ENCODE peak calls at places on chromosomes 3 and 15, in four cellular contexts. J is AG09319, Y is WTC11, O is upper lobe of left lung. W is an unnamed sample.
A peak's percentile ranks its signal among the peaks of the same experiment; 100 is the strongest.

GRCh38 chr3:129403450-129403849 is 25.0 kb downstream of the EFCAB12 start:
- DNase-seq in J (no peak), Y (no peak), O (no peak), W (no peak)

GRCh38 chr3:14728113-14728512 is 53.2 kb downstream of the C3orf20 start:
- DNase-seq in J (no peak), Y (no peak), O (no peak), W (no peak)

GRCh38 chr15:25887870-25888269 is 24.7 kb upstream of the ATP10A start:
- DNase-seq in J (no peak), Y (no peak), O (no peak), W (no peak)

GRCh38 chr15:99721104-99721778 is 12.0 kb downstream of the LYSMD4 start:
- DNase-seq in J (no peak), Y (no peak), O (peak; percentile 54), W (no peak)

GRCh38 chr3:113140876-113141275 is 70.5 kb upstream of the BOC start:
- DNase-seq in J (no peak), Y (no peak), O (no peak), W (no peak)

GRCh38 chr3:63855333-63855940 is 8.2 kb downstream of the THOC7 start:
- DNase-seq in J (no peak), Y (no peak), O (no peak), W (no peak)

GRCh38 chr3:133135303-133135702 is 97.1 kb downstream of the TMEM108 start:
- DNase-seq in J (no peak), Y (no peak), O (no peak), W (no peak)

GRCh38 chr15:79394231-79394630 is 37.9 kb upstream of the MINAR1 start:
- DNase-seq in J (peak; percentile 10), Y (no peak), O (no peak), W (no peak)

GRCh38 chr3:61761694-61762430 is 200.5 kb downstream of the PTPRG start:
- DNase-seq in J (no peak), Y (no peak), O (no peak), W (no peak)

GRCh38 chr15:64305261-64305660 is 50.7 kb downstream of the CSNK1G1 start:
- DNase-seq in J (no peak), Y (no peak), O (no peak), W (no peak)

GRCh38 chr15:81814882-81815455 is 230.8 kb downstream of the MEX3B start:
- DNase-seq in J (no peak), Y (no peak), O (no peak), W (no peak)

GRCh38 chr15:81809543-81809942 is 236.3 kb downstream of the MEX3B start:
- DNase-seq in J (no peak), Y (peak; percentile 41), O (no peak), W (no peak)

DNA sequence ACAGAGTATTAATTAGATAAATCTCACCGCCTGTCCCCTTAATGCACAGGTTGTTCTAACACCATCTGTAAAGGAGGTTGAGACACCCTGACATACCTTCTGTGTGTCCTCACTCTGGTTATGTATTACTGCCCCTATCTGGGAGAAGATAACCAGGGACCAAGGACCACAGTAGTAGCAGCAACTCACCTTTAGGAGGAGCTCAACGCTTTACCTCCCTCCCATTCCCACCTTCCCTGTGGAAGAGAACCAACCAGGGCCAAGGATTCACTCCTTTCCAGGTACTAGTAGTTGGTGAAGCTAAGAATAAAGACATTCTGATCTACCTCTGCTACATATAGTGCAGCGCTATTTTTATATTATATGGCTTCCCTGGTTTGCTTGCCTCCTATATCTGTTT is 232.6 kb downstream of the MEX3B start:
- DNase-seq in J (no peak), Y (peak; percentile 26), O (no peak), W (no peak)
- TF ChIP-seq CTCF in J (no peak), Y (peak; percentile 8), O (no peak), W (no peak)

GRCh38 chr3:171169443-171169842 is 142.9 kb upstream of the SLC2A2 start:
- DNase-seq in J (no peak), Y (no peak), O (no peak), W (no peak)

GRCh38 chr3:171168551-171168950 is 142.0 kb upstream of the SLC2A2 start:
- DNase-seq in J (no peak), Y (no peak), O (no peak), W (no peak)

GRCh38 chr3:171169866-171170265 is 143.3 kb upstream of the SLC2A2 start:
- DNase-seq in J (no peak), Y (no peak), O (no peak), W (no peak)

GRCh38 chr3:171173732-171174131 is 147.2 kb upstream of the SLC2A2 start:
- DNase-seq in J (no peak), Y (peak; percentile 21), O (peak; percentile 49), W (no peak)

GRCh38 chr3:171172070-171172469 is 145.6 kb upstream of the SLC2A2 start:
- DNase-seq in J (no peak), Y (peak; percentile 38), O (no peak), W (no peak)
- TF ChIP-seq CTCF in J (no peak), Y (peak; percentile 53), O (no peak), W (no peak)

GRCh38 chr15:94070341-94071275 is 160.8 kb upstream of the MCTP2 start:
- DNase-seq in J (no peak), Y (peak; percentile 11), O (peak; percentile 59), W (no peak)
- TF ChIP-seq CTCF in J (no peak), Y (no peak), O (no peak), W (no peak)

DNA sequence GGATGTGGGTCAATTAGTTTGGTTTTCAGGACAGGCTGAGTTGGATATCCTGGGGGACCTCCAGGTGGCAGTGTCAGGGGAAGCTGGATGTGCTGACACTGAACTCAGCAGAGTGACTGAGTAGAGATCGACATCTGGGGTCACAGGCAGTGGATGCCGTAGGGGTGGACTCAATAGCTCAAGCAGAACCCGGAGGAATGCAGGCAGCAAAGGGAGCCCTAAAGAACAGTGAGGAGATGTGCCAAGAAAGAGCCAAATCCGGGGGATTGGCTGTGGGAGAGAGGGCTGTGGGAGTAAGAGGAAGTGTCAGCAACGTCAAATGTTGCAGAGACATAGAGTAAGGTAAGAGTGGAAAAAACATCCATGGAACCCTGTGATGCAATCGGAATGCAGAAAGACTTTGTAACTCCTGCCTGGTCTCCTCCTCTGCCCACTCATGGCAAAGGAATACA is 11.6 kb downstream of the CCR5AS start:
- DNase-seq in J (no peak), Y (peak; percentile 22), O (peak; percentile 37), W (no peak)
- TF ChIP-seq CTCF in J (no peak), Y (no peak), O (no peak), W (no peak)

GRCh38 chr15:58271410-58271809 is 133.2 kb downstream of the AQP9 start:
- DNase-seq in J (no peak), Y (no peak), O (no peak), W (no peak)

GRCh38 chr15:58269455-58270414 is 131.6 kb downstream of the AQP9 start:
- DNase-seq in J (peak; percentile 25), Y (peak; percentile 44), O (no peak), W (no peak)

GRCh38 chr15:58275785-58276184 is 137.6 kb downstream of the AQP9 start:
- DNase-seq in J (no peak), Y (no peak), O (no peak), W (no peak)

GRCh38 chr15:58274885-58275284 is 136.7 kb downstream of the AQP9 start:
- DNase-seq in J (no peak), Y (no peak), O (no peak), W (no peak)

GRCh38 chr15:58273104-58273503 is 134.9 kb downstream of the AQP9 start:
- DNase-seq in J (no peak), Y (no peak), O (no peak), W (no peak)
- TF ChIP-seq CTCF in J (no peak), Y (no peak), O (no peak), W (no peak)

DNA sequence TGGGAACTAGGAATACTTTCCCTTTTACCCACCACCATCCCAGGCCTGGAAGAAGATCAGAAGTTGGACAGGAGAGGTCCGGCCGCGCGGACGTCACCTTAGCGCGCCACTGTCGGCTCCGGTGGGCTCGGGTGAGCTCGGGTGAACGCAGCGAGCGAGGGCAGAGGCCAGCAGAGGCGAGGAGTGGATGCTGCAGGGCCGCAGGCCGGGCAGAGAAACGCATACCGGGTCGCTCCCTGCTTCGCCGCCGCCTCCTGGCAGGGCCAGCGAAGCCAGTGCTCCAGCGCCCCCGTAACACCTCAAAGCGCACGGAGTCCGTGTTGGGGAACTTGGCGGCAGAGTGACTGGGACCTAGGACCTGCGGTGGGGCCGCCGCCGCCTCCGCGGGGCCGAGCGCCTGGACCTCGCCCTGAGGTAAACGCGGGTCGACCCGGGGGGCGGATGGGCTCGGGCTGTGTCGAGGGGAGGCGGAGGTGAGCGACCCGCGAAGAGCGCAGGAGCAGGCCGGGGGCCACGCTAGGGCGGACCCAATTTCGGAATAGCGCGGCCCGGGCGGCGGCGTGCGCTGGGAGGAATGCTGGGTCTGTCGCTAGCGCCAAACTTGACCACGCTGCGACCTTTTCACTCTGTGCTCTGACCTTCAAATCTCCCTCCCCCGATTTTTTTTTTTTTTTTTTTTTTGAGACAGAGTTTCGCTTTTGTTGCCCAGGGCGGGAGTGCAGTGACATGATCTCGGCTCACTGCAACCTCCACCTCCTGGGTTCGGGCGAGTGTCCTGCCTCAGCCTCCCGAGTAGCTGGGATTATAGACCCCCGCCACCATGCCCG is 1.6 kb downstream of the CYP11A1 start:
- DNase-seq in J (no peak), Y (peak; percentile 67), O (peak; percentile 56), W (no peak)
- TF ChIP-seq CTCF in J (no peak), Y (no peak), O (no peak), W (no peak)

DNA sequence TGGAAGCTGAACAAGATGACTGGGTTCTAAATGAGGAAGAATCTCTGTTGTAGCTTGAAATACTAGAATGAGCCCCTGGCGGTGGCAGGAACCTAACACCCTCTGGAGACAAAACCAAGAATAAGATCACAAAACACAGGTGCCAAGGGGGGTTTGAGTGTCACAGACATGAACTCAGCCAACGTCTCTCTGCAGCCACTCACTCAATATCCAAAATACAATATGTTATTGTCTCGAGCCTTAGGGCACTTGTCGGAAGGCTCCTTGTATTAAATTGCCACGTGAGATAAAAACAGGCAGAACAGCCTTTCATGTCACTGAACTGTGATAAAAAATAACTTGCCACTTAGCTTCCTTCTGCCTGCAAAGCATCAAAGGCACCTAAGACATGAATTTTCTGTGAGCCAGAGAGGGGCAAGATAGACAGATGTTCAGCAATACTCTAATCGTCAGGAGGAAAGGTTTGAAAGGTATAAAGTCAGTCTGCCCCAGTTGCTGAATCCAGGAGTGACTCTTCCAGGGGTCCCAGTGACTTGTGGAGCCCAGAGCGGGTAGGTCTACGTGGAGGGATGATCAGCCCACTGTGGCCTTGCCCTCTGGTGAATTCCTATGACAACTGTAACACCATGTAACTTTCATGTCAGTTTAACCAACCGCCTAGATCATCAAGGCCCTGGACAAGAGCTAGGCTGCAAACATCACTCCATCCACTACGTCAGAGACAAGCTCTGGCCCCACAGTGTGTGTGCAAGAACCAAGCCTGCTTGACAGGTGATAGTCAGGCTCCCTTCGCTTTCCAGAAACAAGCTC is 165.2 kb downstream of the OSBPL10 start:
- DNase-seq in J (no peak), Y (no peak), O (no peak), W (no peak)
- TF ChIP-seq CTCF in J (no peak), Y (no peak), O (no peak), W (no peak)